ENCODE peak calls at places on chromosome 22, in five cellular contexts. V is psoas muscle, T is K562, B is fibroblast of lung, W is brain microvascular endothelial cell. Z is an unnamed sample.

GRCh38 chr22:29312218-29313125 is 3.0 kb downstream of the RASL10A start:
- DNase-seq in B (no peak), V (no peak), W (no peak), T (no peak), Z (no peak)

GRCh38 chr22:37560682-37561208 is 465 bp downstream of the CDC42EP1 start:
- DNase-seq in T (no peak), B (peak), V (peak), W (no peak), Z (no peak)

GRCh38 chr22:39820266-39820665 is 73.3 kb downstream of the ENTHD1 start:
- DNase-seq in W (peak), T (peak), B (peak), V (no peak), Z (no peak)

GRCh38 chr22:39300198-39300830 is 19.1 kb downstream of the RPL3 start:
- DNase-seq in W (no peak), V (no peak), T (no peak), B (no peak), Z (no peak)

GRCh38 chr22:47920380-47920959 is 1158.0 kb downstream of the TBC1D22A start:
- DNase-seq in V (no peak), B (no peak), W (no peak), T (no peak), Z (no peak)

GRCh38 chr22:30183861-30184278 is 62.7 kb downstream of the LIF start:
- DNase-seq in W (peak), V (no peak), T (peak), B (peak), Z (no peak)

GRCh38 chr22:38172016-38172431 is 9.6 kb downstream of the PLA2G6 start:
- DNase-seq in W (no peak), V (no peak), B (peak), T (no peak), Z (peak)

GRCh38 chr22:36773935-36774334 is 2.0 kb downstream of the IFT27 start:
- DNase-seq in B (peak), T (peak), W (peak), V (no peak), Z (peak)

GRCh38 chr22:39428597-39429071 is 28.2 kb upstream of the MGAT3 start:
- DNase-seq in B (peak), V (peak), T (peak), W (peak), Z (no peak)

GRCh38 chr22:32653823-32654222 is 147.7 kb upstream of the TIMP3 start:
- DNase-seq in V (no peak), T (no peak), W (no peak), B (no peak), Z (no peak)

GRCh38 chr22:28927526-28928089 is 44.2 kb downstream of the ZNRF3 start:
- DNase-seq in V (no peak), T (peak), B (no peak), W (no peak), Z (no peak)

GRCh38 chr22:48227341-48228018 is 1465.0 kb downstream of the TBC1D22A start:
- DNase-seq in W (no peak), T (no peak), B (no peak), V (no peak), Z (no peak)

GRCh38 chr22:43631846-43632245 is 180.3 kb downstream of the EFCAB6 start:
- DNase-seq in T (no peak), B (no peak), W (no peak), V (no peak), Z (no peak)

GRCh38 chr22:41910050-41910598 is 4.8 kb downstream of the SHISA8 start:
- DNase-seq in T (no peak), V (no peak), W (no peak), B (no peak), Z (no peak)

GRCh38 chr22:41912338-41913039 is 2.4 kb downstream of the SHISA8 start:
- DNase-seq in B (no peak), V (no peak), W (no peak), T (no peak), Z (no peak)

GRCh38 chr22:41911292-41911611 is 3.6 kb downstream of the SHISA8 start:
- DNase-seq in V (no peak), W (no peak), B (no peak), T (no peak), Z (no peak)

GRCh38 chr22:41909290-41910049 is 5.4 kb downstream of the SHISA8 start:
- DNase-seq in V (no peak), B (no peak), T (no peak), W (no peak), Z (no peak)

GRCh38 chr22:41910599-41911291 is 4.1 kb downstream of the SHISA8 start:
- DNase-seq in T (no peak), W (no peak), B (peak), V (no peak), Z (no peak)
- H3K4me3 ChIP-seq in T (no peak), W (no peak), B (peak), V (peak), Z (no peak)

DNA sequence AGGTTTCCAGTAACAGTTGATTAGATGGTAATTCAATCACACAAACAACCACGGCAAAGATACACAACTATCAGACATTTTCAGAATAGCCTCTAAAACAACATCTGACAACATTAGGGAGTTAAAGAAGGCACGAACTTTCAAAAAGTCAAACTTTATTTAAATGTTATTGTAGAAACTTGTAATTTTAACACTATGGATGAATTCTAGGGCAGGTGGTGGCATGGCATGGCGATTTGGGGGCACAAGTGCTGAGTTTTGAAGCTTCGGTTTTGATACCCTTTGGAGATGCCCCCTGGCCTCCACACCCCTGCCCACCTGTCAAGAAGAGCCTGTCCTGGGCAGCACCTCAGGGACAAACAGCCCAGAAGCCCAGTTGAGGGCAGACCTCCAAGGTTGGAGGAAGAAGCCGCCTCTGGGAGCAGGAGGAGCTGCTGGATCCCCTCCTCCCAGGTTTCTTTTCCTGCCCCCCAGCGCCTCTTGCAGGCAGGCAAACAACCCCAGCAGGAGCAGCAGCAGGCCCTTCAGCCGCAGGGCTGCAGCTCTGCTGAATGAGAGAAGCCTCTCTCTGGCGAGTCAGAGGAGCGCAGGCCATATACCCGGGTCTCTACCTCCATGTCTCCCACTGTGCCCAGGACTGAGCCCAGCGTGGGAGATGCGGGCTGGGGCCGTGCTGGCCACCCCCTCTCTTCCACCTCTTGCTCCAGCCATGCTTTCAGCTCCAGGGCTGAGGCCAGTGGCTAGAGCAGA is 102.1 kb upstream of the IGLL5 start:
- DNase-seq in W (no peak), B (no peak), T (no peak), V (no peak), Z (no peak)
- H3K27ac ChIP-seq in W (no peak), B (no peak), T (no peak), V (no peak), Z (no peak)

GRCh38 chr22:49436056-49436455 is 391.6 kb downstream of the BRD1 start:
- DNase-seq in W (no peak), B (no peak), T (no peak), V (no peak), Z (no peak)

GRCh38 chr22:49432211-49432905 is 395.3 kb downstream of the BRD1 start:
- DNase-seq in V (no peak), W (no peak), B (no peak), T (no peak), Z (no peak)

GRCh38 chr22:49433044-49433443 is 394.6 kb downstream of the BRD1 start:
- DNase-seq in B (no peak), T (no peak), V (no peak), W (no peak), Z (no peak)

GRCh38 chr22:49435596-49435995 is 392.1 kb downstream of the BRD1 start:
- DNase-seq in B (no peak), V (no peak), T (no peak), W (no peak), Z (no peak)

DNA sequence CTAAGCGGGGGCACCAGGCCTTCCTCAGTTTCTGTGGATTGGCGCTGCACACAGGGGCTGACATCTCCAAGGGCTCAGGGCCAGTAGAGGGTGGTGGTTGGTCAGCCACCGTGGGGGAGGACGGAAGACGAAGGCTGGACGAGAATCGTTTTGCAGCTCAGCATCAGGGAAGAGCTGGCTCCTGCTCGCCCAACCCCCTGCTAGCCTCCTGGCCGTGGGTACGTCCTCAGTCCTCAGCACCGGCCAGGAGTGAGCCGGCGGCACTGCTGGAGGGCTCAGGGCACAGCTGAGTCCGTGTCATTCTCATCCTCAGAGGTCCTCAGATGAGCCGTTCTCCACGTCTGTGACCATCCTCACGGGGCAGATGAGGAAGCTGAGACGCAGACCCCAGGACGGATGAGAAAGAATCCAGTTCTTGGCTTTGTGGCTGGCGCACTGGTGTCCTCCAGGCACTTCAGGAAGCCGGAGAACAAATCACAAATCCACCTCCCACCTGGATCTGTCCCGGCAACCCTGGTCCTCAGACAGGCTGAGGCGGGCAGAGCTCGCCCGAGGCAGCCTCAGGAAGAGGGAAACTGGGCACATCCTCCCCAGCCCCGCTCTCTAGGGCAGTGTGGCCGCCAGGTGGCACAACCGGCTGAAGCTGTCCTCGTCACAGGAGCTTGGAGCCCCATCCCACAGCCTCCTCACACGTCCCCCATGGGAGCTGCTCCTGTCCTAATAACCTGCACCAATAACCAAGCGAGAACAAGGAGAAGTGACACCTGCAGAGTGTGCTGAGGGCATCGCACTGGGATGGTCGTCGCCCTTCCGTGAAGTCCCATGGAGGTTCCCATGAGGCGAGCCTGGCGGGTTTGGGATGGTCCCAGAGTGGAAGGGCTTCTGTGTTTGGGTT is 393.7 kb downstream of the BRD1 start:
- DNase-seq in W (no peak), V (no peak), T (no peak), B (no peak), Z (peak)
- H3K4me3 ChIP-seq in W (no peak), V (no peak), T (no peak), B (no peak), Z (no peak)

GRCh38 chr22:49798486-49799151 is 29.1 kb downstream of the BRD1 start:
- DNase-seq in T (no peak), B (no peak), W (no peak), V (no peak), Z (no peak)
- H3K27ac ChIP-seq in T (no peak), B (no peak), W (no peak), V (no peak), Z (no peak)

GRCh38 chr22:31212783-31213626 is 907 bp downstream of the LIMK2 start:
- DNase-seq in T (peak), W (no peak), B (no peak), V (no peak), Z (peak)

GRCh38 chr22:31211862-31212730 is at the start of gene LIMK2:
- DNase-seq in W (peak), B (peak), T (peak), V (peak), Z (peak)

GRCh38 chr22:31206896-31207687 is 5.0 kb upstream of the LIMK2 start:
- DNase-seq in B (no peak), W (no peak), T (no peak), V (peak), Z (no peak)

GRCh38 chr22:31211504-31211861 is 615 bp upstream of the LIMK2 start:
- DNase-seq in V (no peak), W (no peak), T (no peak), B (no peak), Z (no peak)

GRCh38 chr22:31210830-31211503 is 1.1 kb upstream of the LIMK2 start:
- DNase-seq in V (no peak), B (no peak), T (no peak), W (no peak), Z (peak)
- H3K4me3 ChIP-seq in V (peak), B (no peak), T (no peak), W (no peak), Z (no peak)

DNA sequence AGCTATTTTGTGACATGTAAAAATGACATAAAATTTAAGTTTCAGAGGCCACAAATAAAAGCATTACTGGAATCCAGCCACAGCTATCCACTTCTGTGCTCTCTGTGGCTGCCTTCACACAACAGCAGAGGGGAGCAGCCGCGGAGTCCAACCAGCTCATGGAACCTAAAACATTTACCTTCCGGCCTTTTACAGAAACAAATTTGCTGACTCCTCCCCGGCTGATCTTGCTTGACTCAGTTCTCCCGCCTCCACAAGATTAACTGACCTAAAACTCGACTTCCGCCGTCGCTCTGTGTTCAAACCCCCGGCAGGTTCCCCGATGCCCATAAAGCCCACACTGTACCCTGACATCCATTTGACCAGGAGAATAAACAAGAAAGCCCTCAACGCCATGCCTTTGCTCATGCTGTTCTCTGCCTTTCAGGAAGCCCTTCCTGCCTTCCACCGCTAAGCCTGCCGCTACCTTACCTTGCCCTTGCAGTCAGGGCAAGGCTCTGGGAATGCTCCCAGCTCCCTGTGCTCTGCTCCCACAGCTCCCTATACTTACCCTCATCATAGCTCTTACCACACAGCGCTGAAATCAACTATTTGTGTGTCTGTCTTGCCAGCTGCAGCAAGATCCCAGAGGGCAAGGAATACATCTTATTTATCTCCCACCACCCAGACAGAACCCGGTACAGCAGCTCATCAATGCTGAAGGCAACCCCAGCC is 35.4 kb downstream of the MICAL3 start:
- DNase-seq in V (no peak), W (no peak), T (no peak), B (peak), Z (no peak)
- H3K27ac ChIP-seq in V (no peak), W (no peak), T (no peak), B (no peak), Z (peak)

DNA sequence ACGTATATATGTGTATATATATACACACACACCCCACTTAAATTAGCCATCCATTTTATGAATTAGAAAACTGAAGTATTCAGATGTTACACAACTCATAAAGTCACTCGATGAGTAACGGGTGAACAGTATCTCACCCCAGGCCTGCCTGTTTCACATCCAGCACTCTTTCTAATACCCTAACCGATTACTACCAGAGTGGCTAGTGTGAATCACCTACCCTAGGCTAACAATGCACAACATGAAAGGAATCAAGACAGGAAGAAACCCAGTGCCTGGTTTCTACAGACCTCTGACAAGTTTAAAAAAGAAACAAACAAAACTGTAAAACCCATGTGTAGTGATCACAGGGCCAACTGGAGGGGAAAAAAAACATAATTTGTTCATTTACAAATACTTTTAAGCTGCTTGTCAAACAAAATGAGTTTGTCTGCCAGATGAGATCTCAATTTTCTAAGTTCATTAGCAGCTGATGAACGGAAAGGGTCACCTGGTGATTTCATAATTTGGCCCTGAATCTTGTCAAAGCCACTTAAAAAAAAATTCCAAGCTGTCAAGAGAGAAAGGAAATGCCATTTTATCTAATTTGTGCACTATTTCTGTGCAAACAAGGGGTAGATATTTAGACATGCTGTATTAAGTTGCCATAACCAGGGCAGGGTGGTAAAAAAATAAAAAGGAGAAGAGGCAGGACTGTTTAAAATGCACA is 134.8 kb downstream of the LARGE1 start:
- DNase-seq in W (peak), B (peak), V (no peak), T (no peak), Z (no peak)
- H3K4me3 ChIP-seq in W (no peak), B (no peak), V (no peak), T (no peak), Z (no peak)

GRCh38 chr22:46659059-46659790 is 39.0 kb downstream of the GRAMD4 start:
- DNase-seq in T (no peak), V (no peak), W (no peak), B (no peak), Z (no peak)

GRCh38 chr22:46662226-46662625 is 42.0 kb downstream of the GRAMD4 start:
- DNase-seq in W (no peak), T (no peak), B (no peak), V (no peak), Z (no peak)

GRCh38 chr22:46659791-46660186 is 39.6 kb downstream of the GRAMD4 start:
- DNase-seq in B (no peak), V (no peak), T (no peak), W (no peak), Z (no peak)

GRCh38 chr22:46661221-46661851 is 41.1 kb downstream of the GRAMD4 start:
- DNase-seq in T (no peak), B (peak), V (no peak), W (peak), Z (no peak)

DNA sequence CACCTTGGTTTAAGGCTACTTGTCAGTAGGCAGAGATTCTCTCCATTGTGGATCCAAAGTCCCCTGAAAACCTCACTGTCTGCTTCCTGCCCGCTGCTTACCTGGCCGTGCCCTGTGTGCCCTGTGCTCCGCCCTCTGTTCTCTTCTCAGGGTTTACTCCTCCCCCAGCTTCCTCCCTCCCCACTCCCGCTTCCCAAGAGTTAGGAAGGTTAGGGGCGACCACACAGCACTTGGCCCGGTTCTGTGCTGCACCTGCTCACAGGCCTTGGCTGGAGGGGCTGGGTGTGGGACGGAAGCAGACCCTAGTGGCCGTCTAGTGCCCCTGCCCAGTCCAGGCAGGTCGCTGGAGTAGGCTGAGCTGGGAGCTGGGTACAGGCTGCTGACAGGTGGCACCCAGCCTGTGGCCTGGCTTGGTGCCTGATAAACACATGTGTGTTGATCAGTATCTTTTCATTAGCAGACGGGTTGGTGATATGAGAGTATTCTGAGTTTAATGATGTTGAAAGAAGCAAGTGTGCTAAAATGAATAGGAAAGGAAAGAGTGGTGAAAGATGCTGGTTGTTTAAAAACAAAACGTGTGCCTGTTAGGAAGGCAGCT is 40.5 kb downstream of the GRAMD4 start:
- DNase-seq in V (peak), B (no peak), W (no peak), T (no peak), Z (no peak)
- H3K27ac ChIP-seq in V (peak), B (no peak), W (no peak), T (no peak), Z (no peak)

GRCh38 chr22:19204640-19205039 is 26.1 kb upstream of the SLC25A1 start:
- DNase-seq in B (no peak), T (no peak), V (no peak), W (no peak), Z (no peak)
- H3K4me3 ChIP-seq in B (no peak), T (no peak), V (no peak), W (no peak), Z (no peak)

Z was measured in Karpas-422.